ENCODE peak calls at places on chromosomes 11 and 22, in nine cellular contexts. C is HT1080, Q is fibroblast of pulmonary artery, M is transverse colon, G is GM23338, L is activated gamma-delta T cell treated with Interleukin-2 at 50 U/mL for 16 hours, A is pancreas, W is cardiac muscle cell, N is fibroblast of villous mesenchyme. Y is an unnamed sample.

GRCh38 chr11:133821776-133822175 is 23.5 kb downstream of the SPATA19 start:
- DNase-seq in M (peak), G (peak), A (peak), L (no peak), Q (peak), N (no peak), C (peak), W (peak), Y (no peak)

GRCh38 chr11:10351768-10352641 is 47.1 kb downstream of the ADM start:
- DNase-seq in G (peak), A (peak), N (peak), W (peak), L (no peak), C (peak), M (peak), Q (peak), Y (no peak)

GRCh38 chr11:35165416-35166368 is 26.7 kb downstream of the CD44 start:
- DNase-seq in N (peak), W (no peak), Q (peak), C (peak), A (no peak), M (peak), L (peak), G (no peak), Y (peak)

GRCh38 chr11:115580416-115580815 is 76.2 kb upstream of the CADM1 start:
- DNase-seq in Q (no peak), C (no peak), W (no peak), M (no peak), G (no peak), A (no peak), L (no peak), N (no peak), Y (no peak)

GRCh38 chr11:57901756-57902155 is 121.9 kb upstream of the OR9Q1 start:
- DNase-seq in Q (no peak), G (no peak), N (no peak), W (no peak), A (no peak), C (no peak), M (no peak), L (no peak), Y (no peak)

GRCh38 chr11:57312511-57313021 is 12.2 kb downstream of the TNKS1BP1 start:
- DNase-seq in C (no peak), L (no peak), M (no peak), Q (no peak), A (peak), W (no peak), G (no peak), N (no peak), Y (no peak)

GRCh38 chr11:44865866-44866272 is 84.8 kb downstream of the TP53I11 start:
- DNase-seq in N (no peak), M (no peak), C (no peak), Q (no peak), A (peak), L (no peak), W (no peak), G (no peak), Y (no peak)

GRCh38 chr11:12050470-12050891 is 42.1 kb upstream of the DKK3 start:
- DNase-seq in G (peak), Q (no peak), C (no peak), L (no peak), N (no peak), W (no peak), A (no peak), M (no peak), Y (no peak)

GRCh38 chr11:94649254-94649653 is 82.1 kb downstream of the PIWIL4 start:
- DNase-seq in N (no peak), M (no peak), W (no peak), G (no peak), L (no peak), C (no peak), A (no peak), Q (no peak), Y (no peak)

GRCh38 chr22:31952459-31952858 is 8.1 kb downstream of the YWHAH start:
- DNase-seq in C (peak), G (no peak), W (no peak), M (no peak), N (peak), L (no peak), Q (peak), A (no peak), Y (no peak)

GRCh38 chr11:25734592-25735211 is 597.2 kb upstream of the ANO3 start:
- DNase-seq in A (no peak), C (peak), L (no peak), N (peak), G (peak), W (peak), M (no peak), Q (peak), Y (no peak)

GRCh38 chr11:125886997-125887372 is 483 bp upstream of the HYLS1 start:
- DNase-seq in N (peak), G (peak), L (peak), C (no peak), W (no peak), A (peak), M (peak), Q (peak), Y (peak)

GRCh38 chr11:11728371-11728770 is 106.6 kb upstream of the GALNT18 start:
- DNase-seq in Q (no peak), G (no peak), M (no peak), W (no peak), C (no peak), N (no peak), A (no peak), L (no peak), Y (no peak)

GRCh38 chr22:28142361-28142801 is 223.3 kb upstream of the PITPNB start:
- DNase-seq in M (no peak), N (peak), A (no peak), C (no peak), W (no peak), L (no peak), Q (peak), G (no peak), Y (no peak)

GRCh38 chr11:120974466-120974865 is 49.4 kb upstream of the TBCEL start:
- DNase-seq in Q (no peak), A (no peak), N (no peak), L (no peak), C (no peak), W (no peak), M (no peak), G (no peak), Y (no peak)

GRCh38 chr22:43434601-43435311 is 22.9 kb downstream of the MPPED1 start:
- DNase-seq in W (no peak), Q (no peak), L (no peak), A (no peak), N (no peak), G (no peak), M (no peak), C (no peak), Y (no peak)

GRCh38 chr22:44574581-44575343 is 76.7 kb upstream of the RTL6 start:
- DNase-seq in C (no peak), W (peak), M (no peak), G (no peak), N (no peak), Q (no peak), A (no peak), L (no peak), Y (no peak)

GRCh38 chr11:32008879-32009548 is 81.9 kb upstream of the RCN1 start:
- DNase-seq in N (no peak), A (no peak), C (no peak), L (no peak), Q (no peak), W (no peak), M (no peak), G (peak), Y (no peak)

GRCh38 chr11:14414470-14415461 is 55.8 kb upstream of the RRAS2 start:
- DNase-seq in G (peak), L (peak), A (no peak), N (peak), C (peak), Q (no peak), W (no peak), M (no peak), Y (no peak)

GRCh38 chr11:63866211-63866610 is 27.3 kb downstream of the MARK2 start:
- DNase-seq in A (peak), L (peak), M (peak), N (peak), W (no peak), G (no peak), Q (peak), C (no peak), Y (peak)

GRCh38 chr22:46058591-46059519 is 81.9 kb upstream of the WNT7B start:
- DNase-seq in A (peak), L (no peak), G (no peak), N (peak), W (no peak), M (peak), C (no peak), Q (no peak), Y (no peak)

GRCh38 chr11:32963721-32964120 is 52.0 kb upstream of the DEPDC7 start:
- DNase-seq in G (no peak), A (no peak), C (no peak), L (no peak), N (no peak), W (no peak), M (no peak), Q (no peak), Y (no peak)

GRCh38 chr11:76250520-76251222 is 44.4 kb upstream of the WNT11 start:
- DNase-seq in C (no peak), L (no peak), M (no peak), N (no peak), W (no peak), Q (no peak), G (no peak), A (no peak), Y (no peak)

GRCh38 chr11:34331329-34331728 is 26.5 kb downstream of the ABTB2 start:
- DNase-seq in C (peak), A (no peak), W (no peak), L (no peak), M (no peak), G (no peak), Q (peak), N (no peak), Y (no peak)

GRCh38 chr11:62980133-62980760 is 4.5 kb downstream of the SLC22A6 start:
- DNase-seq in L (no peak), Q (peak), A (no peak), W (peak), G (peak), C (no peak), M (no peak), N (peak), Y (no peak)

GRCh38 chr11:75532200-75532972 is 6.6 kb upstream of the GDPD5 start:
- DNase-seq in W (peak), C (peak), A (peak), G (peak), Q (peak), M (peak), N (peak), L (peak), Y (peak)

GRCh38 chr22:48666620-48667019 is 1161.1 kb downstream of the BRD1 start:
- DNase-seq in Q (no peak), W (no peak), C (no peak), A (no peak), N (no peak), L (no peak), M (no peak), G (no peak), Y (no peak)

GRCh38 chr11:1563149-1563638 is 8.9 kb downstream of the DUSP8 start:
- DNase-seq in Q (no peak), W (no peak), G (no peak), N (no peak), C (no peak), L (no peak), A (no peak), M (no peak), Y (no peak)

GRCh38 chr11:45839204-45839603 is 8.1 kb upstream of the CRY2 start:
- DNase-seq in Q (no peak), N (no peak), W (no peak), C (no peak), G (no peak), A (no peak), L (no peak), M (no peak), Y (no peak)

GRCh38 chr11:115623021-115623451 is 118.8 kb upstream of the CADM1 start:
- DNase-seq in C (peak), W (peak), A (peak), M (peak), G (no peak), N (peak), Q (peak), L (no peak), Y (no peak)

GRCh38 chr11:57094206-57094940 is 87.4 kb upstream of the LRRC55 start:
- DNase-seq in L (no peak), W (peak), M (no peak), A (no peak), N (peak), Q (peak), C (peak), G (no peak), Y (no peak)

GRCh38 chr11:34269031-34269430 is 88.8 kb downstream of the ABTB2 start:
- DNase-seq in W (no peak), A (no peak), Q (no peak), L (no peak), C (peak), G (no peak), M (no peak), N (no peak), Y (no peak)

GRCh38 chr22:41092847-41093371 is 517 bp downstream of the EP300 start:
- DNase-seq in N (peak), W (peak), M (peak), A (peak), C (peak), G (peak), L (peak), Q (peak), Y (no peak)

GRCh38 chr22:46175631-46176030 is 25.3 kb downstream of the PPARA start:
- DNase-seq in W (no peak), M (no peak), C (peak), L (no peak), N (peak), G (no peak), A (no peak), Q (no peak), Y (no peak)

GRCh38 chr11:125374398-125374797 is 121.7 kb downstream of the FEZ1 start:
- DNase-seq in W (no peak), Q (no peak), A (no peak), C (no peak), N (no peak), G (no peak), M (no peak), L (no peak), Y (no peak)

GRCh38 chr11:86486261-86487030 is 111.8 kb downstream of the CCDC81 start:
- DNase-seq in M (no peak), Q (no peak), N (no peak), C (no peak), L (no peak), W (no peak), G (no peak), A (no peak), Y (peak)

GRCh38 chr11:199004-199581 is 6.2 kb downstream of the SCGB1C1 start:
- DNase-seq in N (no peak), M (peak), Q (no peak), W (no peak), C (no peak), A (no peak), L (no peak), G (no peak), Y (no peak)